ENCODE peak calls at places on chromosomes 12 and 14, in nine cellular contexts. O is brain microvascular endothelial cell; H is Jurkat, Clone E6-1; B is CD4-positive, alpha-beta memory T cell; T is CD8-positive, alpha-beta memory T cell; A is astrocyte of the spinal cord; X is NT2/D1; Z is cardiac muscle cell; P is osteoblast. Q is an unnamed sample.

GRCh38 chr14:94994245-94994644 is 163.1 kb downstream of the DICER1 start:
- DNase-seq in P (no peak), X (no peak), T (no peak), Z (no peak), O (no peak), H (no peak), A (no peak), B (no peak), Q (no peak)

GRCh38 chr12:15015121-15015520 is 42.3 kb downstream of the PDE6H start:
- DNase-seq in P (no peak), T (no peak), B (no peak), A (no peak), O (no peak), X (no peak), H (no peak), Z (no peak), Q (no peak)

GRCh38 chr12:51766067-51766466 is 82.5 kb downstream of the FIGNL2 start:
- DNase-seq in H (peak; percentile 45), B (no peak), X (no peak), P (no peak), T (no peak), Z (no peak), A (no peak), O (no peak), Q (no peak)

GRCh38 chr14:101069666-101070362 is 166.3 kb upstream of the RTL1 start:
- DNase-seq in O (no peak), B (no peak), A (no peak), Z (no peak), T (peak; percentile 24), P (no peak), H (no peak), X (no peak), Q (no peak)

GRCh38 chr14:67820428-67820881 is 876 bp downstream of the RAD51B start:
- DNase-seq in H (no peak), T (no peak), P (peak; percentile 50), O (peak; percentile 6), Z (no peak), X (no peak), A (no peak), B (no peak), Q (peak; percentile 11)

GRCh38 chr12:1906579-1906978 is 11.9 kb downstream of the CACNA2D4 start:
- DNase-seq in O (no peak), Z (no peak), X (no peak), B (no peak), P (no peak), T (no peak), H (no peak), A (no peak), Q (no peak)

GRCh38 chr14:75972729-75973480 is 8.9 kb downstream of the TGFB3 start:
- DNase-seq in P (no peak), O (no peak), X (no peak), T (no peak), Z (peak; percentile 44), A (no peak), H (no peak), B (no peak), Q (no peak)

GRCh38 chr14:69260246-69260978 is 454 bp downstream of the GALNT16 start:
- DNase-seq in H (no peak), P (peak; percentile 84), Z (peak; percentile 68), B (no peak), X (no peak), A (no peak), O (peak; percentile 11), T (no peak), Q (no peak)

GRCh38 chr12:84814664-84815245 is 97.8 kb downstream of the SLC6A15 start:
- DNase-seq in O (peak; percentile 41), X (no peak), P (no peak), T (no peak), A (peak; percentile 75), H (no peak), Z (no peak), B (no peak), Q (no peak)

GRCh38 chr12:85865905-85866304 is 8.2 kb upstream of the NTS start:
- DNase-seq in O (peak; percentile 20), Z (peak; percentile 8), B (no peak), X (no peak), A (no peak), P (no peak), H (no peak), T (no peak), Q (no peak)

GRCh38 chr14:89246290-89246689 is 170.7 kb downstream of the FOXN3 start:
- DNase-seq in B (no peak), O (no peak), H (no peak), X (no peak), A (no peak), P (no peak), T (no peak), Z (no peak), Q (no peak)
- H3K4me3 ChIP-seq in B (no peak overlapping the region), O (no peak overlapping the region), H (no peak overlapping the region), X (no peak overlapping the region), A (no peak overlapping the region), P (no peak overlapping the region), T (no peak overlapping the region), Z (no peak overlapping the region), Q (no peak overlapping the region)

GRCh38 chr12:110561471-110562201 is 21.5 kb downstream of the PPTC7 start:
- DNase-seq in T (no peak), B (no peak), X (no peak), A (no peak), P (no peak), Z (no peak), O (no peak), H (no peak), Q (no peak)
- H3K4me3 ChIP-seq in T (no peak overlapping the region), B (no peak overlapping the region), X (no peak overlapping the region), A (no peak overlapping the region), P (no peak overlapping the region), Z (no peak overlapping the region), O (no peak overlapping the region), H (no peak overlapping the region), Q (no peak overlapping the region)

GRCh38 chr12:19544351-19544750 is 105.1 kb downstream of the AEBP2 start:
- DNase-seq in B (no peak), P (no peak), H (no peak), T (no peak), O (no peak), A (no peak), X (no peak), Z (no peak), Q (no peak)

GRCh38 chr12:19547258-19547657 is 108.0 kb downstream of the AEBP2 start:
- DNase-seq in P (peak; percentile 65), A (peak; percentile 43), X (no peak), O (no peak), H (no peak), T (no peak), B (no peak), Z (no peak), Q (no peak)

GRCh38 chr12:19546027-19546426 is 106.7 kb downstream of the AEBP2 start:
- DNase-seq in Z (peak; percentile 4), X (no peak), O (no peak), A (no peak), H (no peak), T (no peak), B (no peak), P (no peak), Q (peak; percentile 1)

GRCh38 chr12:19550626-19551025 is 111.3 kb downstream of the AEBP2 start:
- DNase-seq in H (no peak), B (no peak), T (no peak), Z (no peak), A (no peak), O (no peak), P (no peak), X (no peak), Q (no peak)

GRCh38 chr12:19546611-19547162 is 107.4 kb downstream of the AEBP2 start:
- DNase-seq in B (no peak), A (peak; percentile 42), H (no peak), X (no peak), Z (no peak), T (no peak), O (no peak), P (no peak), Q (no peak)
- H3K4me3 ChIP-seq in B (no peak overlapping the region), A (no peak overlapping the region), H (no peak overlapping the region), X (no peak overlapping the region), Z (no peak overlapping the region), T (no peak overlapping the region), O (no peak overlapping the region), P (peak overlapping the region; percentile 47), Q (no peak overlapping the region)

GRCh38 chr12:12660201-12660600 is 35.8 kb downstream of the GPR19 start:
- DNase-seq in A (no peak), T (no peak), H (no peak), B (no peak), P (no peak), Z (no peak), O (no peak), X (no peak), Q (no peak)

GRCh38 chr12:12663644-12664294 is 32.2 kb downstream of the GPR19 start:
- DNase-seq in X (no peak), A (no peak), P (no peak), Z (no peak), H (no peak), O (no peak), T (no peak), B (no peak), Q (no peak)

GRCh38 chr12:12665194-12665593 is 30.8 kb downstream of the GPR19 start:
- DNase-seq in H (no peak), P (no peak), X (peak; percentile 68), O (no peak), A (no peak), Z (no peak), T (no peak), B (no peak), Q (no peak)

GRCh38 chr12:12661086-12661485 is 34.9 kb downstream of the GPR19 start:
- DNase-seq in X (peak; percentile 43), H (no peak), Z (no peak), P (peak; percentile 94), B (no peak), A (peak; percentile 79), O (peak; percentile 47), T (no peak), Q (no peak)
- H3K4me3 ChIP-seq in X (no peak overlapping the region), H (no peak overlapping the region), Z (no peak overlapping the region), P (no peak overlapping the region), B (no peak overlapping the region), A (no peak overlapping the region), O (no peak overlapping the region), T (no peak overlapping the region), Q (no peak overlapping the region)

Q was measured in LNCaP clone FGC.